ENCODE peak calls at places on chromosomes 7 and 10, in six cellular contexts. W is WERI-Rb-1, P is MM.1S, O is Panc1, I is cardiac muscle cell, Y is tibial artery. A is an unnamed sample.

GRCh38 chr7:117269417-117269816 is 53.4 kb downstream of the WNT2 start:
- DNase-seq in Y (no peak), P (no peak), I (peak; percentile 74), O (peak; percentile 45), W (no peak), A (no peak)

GRCh38 chr10:124221356-124222297 is 128.2 kb upstream of the CHST15 start:
- DNase-seq in W (no peak), P (peak; percentile 78), I (peak; percentile 59), O (no peak), Y (no peak), A (no peak)

GRCh38 chr7:150967332-150967731 is 10.8 kb downstream of the KCNH2 start:
- DNase-seq in Y (no peak), O (no peak), P (no peak), I (no peak), W (no peak), A (no peak)

GRCh38 chr10:4825868-4826787 is at the start of gene AKR1E2:
- DNase-seq in Y (peak; percentile 93), I (peak; percentile 96), P (peak; percentile 47), O (no peak), W (no peak), A (peak; percentile 91)

GRCh38 chr7:66666313-66666952 is 37.8 kb downstream of the KCTD7 start:
- DNase-seq in I (no peak), W (no peak), Y (no peak), P (no peak), O (no peak), A (no peak)

GRCh38 chr7:7103343-7104313 is 78.7 kb upstream of the C1GALT1 start:
- DNase-seq in W (no peak), I (peak; percentile 85), Y (no peak), O (peak; percentile 50), P (peak; percentile 56), A (no peak)

GRCh38 chr7:99824091-99824490 is 3.7 kb upstream of the CYP3A43 start:
- DNase-seq in I (no peak), Y (no peak), P (no peak), O (no peak), W (no peak), A (no peak)

GRCh38 chr10:69363666-69364065 is 53.1 kb downstream of the TACR2 start:
- DNase-seq in P (no peak), Y (no peak), W (no peak), I (no peak), O (no peak), A (no peak)

GRCh38 chr7:110839866-110840265 is 251.1 kb upstream of the LRRN3 start:
- DNase-seq in O (no peak), W (peak; percentile 8), Y (no peak), P (no peak), I (peak; percentile 74), A (no peak)

GRCh38 chr7:74409571-74409970 is 44.1 kb upstream of the GTF2IRD1 start:
- DNase-seq in W (no peak), I (no peak), P (no peak), O (no peak), Y (no peak), A (no peak)

GRCh38 chr10:128070721-128071416 is 55.4 kb downstream of the MKI67 start:
- DNase-seq in O (no peak), Y (peak; percentile 55), I (no peak), W (no peak), P (no peak), A (no peak)

GRCh38 chr7:65438593-65438992 is 64.9 kb downstream of the ZNF92 start:
- DNase-seq in W (no peak), P (no peak), O (no peak), Y (no peak), I (peak; percentile 88), A (no peak)

GRCh38 chr10:15344876-15345285 is 26.2 kb downstream of the FAM171A1 start:
- DNase-seq in O (no peak), P (no peak), Y (no peak), W (no peak), I (peak; percentile 97), A (no peak)

GRCh38 chr10:96252730-96253129 is 18.6 kb downstream of the BLNK start:
- DNase-seq in O (no peak), I (no peak), W (no peak), Y (no peak), P (no peak), A (no peak)

GRCh38 chr10:79191951-79192676 is 123.3 kb downstream of the ZMIZ1 start:
- DNase-seq in Y (no peak), W (no peak), O (no peak), I (peak; percentile 24), P (no peak), A (no peak)

GRCh38 chr10:87640043-87640442 is 19.6 kb upstream of the PAPSS2 start:
- DNase-seq in W (no peak), Y (no peak), O (no peak), P (no peak), I (no peak), A (no peak)

GRCh38 chr10:4514445-4515108 is 311.4 kb upstream of the AKR1E2 start:
- DNase-seq in O (no peak), W (no peak), I (peak; percentile 42), P (no peak), Y (peak; percentile 78), A (peak; percentile 25)

GRCh38 chr7:39608278-39608677 is 15.1 kb upstream of the RALA start:
- DNase-seq in I (no peak), Y (no peak), P (no peak), W (no peak), O (no peak), A (no peak)

GRCh38 chr10:124329941-124330340 is 88.8 kb downstream of the OAT start:
- DNase-seq in I (no peak), O (no peak), Y (peak; percentile 48), P (no peak), W (no peak), A (no peak)

GRCh38 chr10:32948451-32948850 is 9.6 kb downstream of the ITGB1 start:
- DNase-seq in P (no peak), I (peak; percentile 39), Y (no peak), W (no peak), O (no peak), A (no peak)

GRCh38 chr7:42014625-42015412 is 222.2 kb downstream of the GLI3 start:
- DNase-seq in I (peak; percentile 60), P (peak; percentile 69), Y (no peak), O (no peak), W (peak; percentile 61), A (no peak)

GRCh38 chr10:52256832-52257691 is 57.0 kb upstream of the DKK1 start:
- DNase-seq in O (no peak), I (peak; percentile 41), P (peak; percentile 94), W (no peak), Y (no peak), A (no peak)

GRCh38 chr10:52261362-52261761 is 52.7 kb upstream of the DKK1 start:
- DNase-seq in P (no peak), O (no peak), I (no peak), W (no peak), Y (no peak), A (no peak)

GRCh38 chr10:52257692-52258075 is 56.4 kb upstream of the DKK1 start:
- DNase-seq in I (no peak), P (peak; percentile 57), O (no peak), Y (no peak), W (no peak), A (no peak)

GRCh38 chr10:52258791-52259427 is 55.2 kb upstream of the DKK1 start:
- DNase-seq in Y (no peak), P (peak; percentile 30), I (peak; percentile 7), O (no peak), W (no peak), A (no peak)

DNA sequence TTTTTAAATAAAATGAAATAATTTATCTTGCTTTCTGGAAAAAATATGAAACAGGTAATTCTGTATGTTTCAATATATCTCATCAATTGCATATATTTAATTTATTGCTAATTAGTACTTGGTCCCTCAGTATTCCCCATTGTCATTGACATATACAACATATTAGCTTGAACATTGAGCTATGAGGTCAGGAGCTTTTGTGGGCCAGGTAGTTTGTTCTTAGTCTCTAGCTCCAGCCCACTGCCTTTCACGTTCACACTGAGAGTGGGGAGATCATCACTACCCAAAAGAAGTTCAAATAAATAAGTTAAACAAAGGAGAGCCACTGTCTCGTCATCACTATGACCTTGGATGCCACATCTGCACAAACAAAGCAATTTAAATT is 54.7 kb upstream of the DKK1 start:
- DNase-seq in I (no peak), W (no peak), P (no peak), O (no peak), Y (no peak), A (no peak)
- H3K4me3 ChIP-seq in I (no peak overlapping the region), W (no peak overlapping the region), P (no peak overlapping the region), O (no peak overlapping the region), Y (no peak overlapping the region), A (no peak overlapping the region)

DNA sequence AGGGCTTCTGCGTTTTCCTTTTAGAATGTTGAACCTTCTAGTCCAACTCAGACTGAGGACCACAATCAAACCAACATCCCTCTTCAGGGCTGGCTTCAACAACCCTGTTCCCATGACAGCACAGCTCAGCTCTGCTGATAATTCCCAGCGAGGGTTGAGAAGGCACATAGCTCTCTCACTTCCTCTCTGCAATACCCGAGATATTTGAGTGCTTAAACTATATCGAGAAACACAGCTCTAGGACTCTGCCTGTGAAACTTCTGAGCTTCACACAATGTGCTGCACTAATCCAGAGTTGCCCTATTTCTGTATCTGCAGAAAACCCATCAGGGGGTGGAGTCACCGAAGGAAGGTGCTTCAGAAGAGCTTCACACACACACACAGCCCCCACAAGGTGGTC is 1.6 kb upstream of the ADARB2 start:
- DNase-seq in W (no peak), P (no peak), O (no peak), I (no peak), Y (no peak), A (no peak)
- H3K27ac ChIP-seq in W (no peak overlapping the region), P (no peak overlapping the region), O (no peak overlapping the region), I (no peak overlapping the region), Y (no peak overlapping the region), A (no peak overlapping the region)

DNA sequence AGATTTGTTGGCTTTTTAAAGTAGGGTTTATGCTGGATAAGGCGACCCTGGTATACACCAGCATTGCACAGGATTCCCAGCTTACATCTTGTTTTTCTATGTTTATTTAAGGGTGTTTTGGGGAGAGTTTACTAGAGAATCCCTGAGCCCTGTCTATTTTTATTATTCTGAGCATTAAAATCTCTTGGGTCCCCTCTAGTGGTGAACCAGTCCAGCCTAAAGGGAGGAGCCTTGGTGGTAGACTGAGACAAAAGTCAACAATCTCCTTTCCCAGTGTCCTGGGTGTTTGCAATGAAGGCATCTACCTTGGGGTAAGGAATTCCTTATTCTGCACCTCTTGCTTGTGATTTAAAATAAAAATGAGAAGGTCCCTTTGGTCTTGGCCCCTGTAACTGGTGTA is 38.2 kb downstream of the ANTXRL start:
- DNase-seq in Y (no peak), I (peak; percentile 10), O (no peak), P (no peak), W (no peak), A (no peak)
- TF ChIP-seq CTCF in Y (no peak), I (peak; percentile 45), O (no peak), P (peak; percentile 24), W (peak; percentile 27), A (peak; percentile 40)

DNA sequence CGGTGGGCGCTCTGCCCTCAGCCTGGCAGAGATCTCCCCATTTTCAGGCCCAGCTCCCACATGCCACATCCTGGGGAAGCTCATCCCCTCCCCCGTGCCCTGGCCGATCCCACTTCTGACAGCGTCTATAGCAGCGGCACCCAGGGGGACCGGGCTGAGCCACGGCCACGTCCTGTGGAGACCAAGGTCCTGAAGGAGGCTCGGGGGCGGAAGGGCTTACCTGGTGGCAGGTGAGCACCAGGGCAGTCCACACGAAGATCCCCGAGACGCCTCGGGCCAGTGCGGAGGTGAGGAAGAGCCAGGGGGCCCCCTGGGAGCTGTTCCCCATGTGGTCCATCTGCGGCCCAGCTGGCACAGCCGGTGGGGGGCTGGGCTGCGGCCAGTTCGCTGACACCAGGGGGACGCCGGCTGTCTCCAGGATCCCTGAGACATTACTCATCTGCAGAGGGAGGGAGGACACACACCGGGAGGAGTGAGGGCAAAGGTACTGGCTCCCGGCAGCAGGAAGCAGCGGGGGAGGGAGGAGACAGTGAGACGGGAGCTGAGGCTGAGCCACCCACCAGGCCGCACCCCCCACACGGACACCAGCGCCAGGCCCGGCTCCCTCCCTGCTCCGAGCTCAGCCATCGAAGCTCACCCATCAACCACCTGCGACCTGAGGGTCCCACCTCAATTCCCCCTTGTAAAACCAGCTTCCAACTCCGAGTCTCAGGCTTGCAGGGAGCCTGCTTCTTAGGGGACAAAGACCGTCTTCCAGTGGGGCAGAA is 776 bp downstream of the TMEM184A start:
- DNase-seq in P (no peak), I (peak; percentile 83), O (no peak), W (peak; percentile 94), Y (no peak), A (no peak)
- H3K4me3 ChIP-seq in P (no peak overlapping the region), I (no peak overlapping the region), O (peak overlapping the region; percentile 28), W (peak overlapping the region; percentile 50), Y (no peak overlapping the region), A (no peak overlapping the region)

A was measured in dorsolateral prefrontal cortex.